ENCODE peak calls at places on chromosomes 5 and 9, in four cellular contexts. I is HuH-7.5, U is NT2/D1, M is posterior cingulate gyrus. C is an unnamed sample.

GRCh38 chr9:109274768-109275596 is 45.9 kb downstream of the EPB41L4B start:
- DNase-seq in I (no peak), U (no peak), M (no peak), C (no peak)

GRCh38 chr9:18438951-18439350 is 35.0 kb upstream of the ADAMTSL1 start:
- DNase-seq in I (no peak), U (no peak), M (no peak), C (no peak)

GRCh38 chr5:174571662-174572397 is 152.6 kb upstream of the MSX2 start:
- DNase-seq in I (peak; percentile 21), U (peak; percentile 32), M (peak; percentile 80), C (no peak)

GRCh38 chr9:81535542-81536241 is 153.7 kb downstream of the TLE1 start:
- DNase-seq in I (no peak), U (no peak), M (no peak), C (no peak)

GRCh38 chr5:172383231-172383802 is 71.0 kb downstream of the SH3PXD2B start:
- DNase-seq in I (peak; percentile 39), U (no peak), M (no peak), C (no peak)

GRCh38 chr5:8813180-8813579 is 732.7 kb downstream of the SEMA5A start:
- DNase-seq in I (no peak), U (no peak), M (no peak), C (no peak)

GRCh38 chr5:89878140-89878570 is 531.4 kb downstream of the CETN3 start:
- DNase-seq in I (no peak), U (no peak), M (no peak), C (no peak)

GRCh38 chr5:157543825-157544622 is 31.6 kb downstream of the ADAM19 start:
- DNase-seq in I (no peak), U (no peak), M (no peak), C (no peak)

GRCh38 chr5:14922456-14922855 is 50.9 kb upstream of the ANKH start:
- DNase-seq in I (no peak), U (no peak), M (no peak), C (no peak)

GRCh38 chr9:35340046-35340445 is 149.9 kb upstream of the RUSC2 start:
- DNase-seq in I (no peak), U (no peak), M (no peak), C (no peak)

C was measured in iPS DF 6.9.